ENCODE peak calls at places on chromosomes 13 and 19, in four cellular contexts. L is fibroblast of lung, X is caudate nucleus, R is left ventricle myocardium inferior. S is an unnamed sample.

GRCh38 chr19:17565611-17566010 is 10.2 kb downstream of the COLGALT1 start:
- DNase-seq in L (no peak), X (no peak), R (no peak), S (no peak)

GRCh38 chr19:57559008-57559403 is 657 bp downstream of the ZNF550 start:
- DNase-seq in L (no peak), X (peak; percentile 17), R (peak; percentile 18), S (no peak)

GRCh38 chr19:49805822-49806612 is 7.1 kb downstream of the FUZ start:
- DNase-seq in L (no peak), X (no peak), R (no peak), S (no peak)

GRCh38 chr19:41702208-41702651 is 6.2 kb upstream of the CEACAM5 start:
- DNase-seq in L (no peak), X (no peak), R (no peak), S (no peak)

GRCh38 chr13:83881917-83882625 is at the start of gene SLITRK1:
- DNase-seq in L (peak; percentile 53), X (peak; percentile 71), R (no peak), S (no peak)

GRCh38 chr13:93158565-93158964 is 68.0 kb upstream of the GPC6 start:
- DNase-seq in L (no peak), X (no peak), R (no peak), S (no peak)

GRCh38 chr13:29523199-29523931 is 72.1 kb downstream of the SLC7A1 start:
- DNase-seq in L (peak; percentile 15), X (no peak), R (peak; percentile 45), S (no peak)

GRCh38 chr19:5319516-5319915 is 21.1 kb downstream of the PTPRS start:
- DNase-seq in L (no peak), X (no peak), R (no peak), S (no peak)

GRCh38 chr13:106418556-106418955 is 116.9 kb downstream of the EFNB2 start:
- DNase-seq in L (peak; percentile 71), X (no peak), R (no peak), S (no peak)

GRCh38 chr13:71811344-71811743 is 55.7 kb downstream of the DACH1 start:
- DNase-seq in L (no peak), X (no peak), R (no peak), S (no peak)

GRCh38 chr19:11377756-11378155 is 3.3 kb downstream of the SWSAP1 start:
- DNase-seq in L (no peak), X (no peak), R (no peak), S (no peak)

GRCh38 chr19:55238030-55238429 is 9.5 kb upstream of the TMEM86B start:
- DNase-seq in L (no peak), X (no peak), R (no peak), S (no peak)

GRCh38 chr19:39941615-39942507 is 7.4 kb upstream of the FCGBP start:
- DNase-seq in L (no peak), X (no peak), R (no peak), S (no peak)

GRCh38 chr19:41990615-41991014 is 3.4 kb downstream of the ATP1A3 start:
- DNase-seq in L (no peak), X (no peak), R (no peak), S (no peak)

GRCh38 chr19:7940841-7941240 is 2.6 kb downstream of the TIMM44 start:
- DNase-seq in L (no peak), X (no peak), R (no peak), S (no peak)

GRCh38 chr13:87089391-87089790 is 581.8 kb upstream of the SLITRK5 start:
- DNase-seq in L (peak; percentile 75), X (no peak), R (no peak), S (no peak)

GRCh38 chr13:99671746-99672145 is 170.5 kb downstream of the TM9SF2 start:
- DNase-seq in L (no peak), X (no peak), R (no peak), S (no peak)

GRCh38 chr19:13615890-13616289 is 109.6 kb upstream of the CACNA1A start:
- DNase-seq in L (no peak), X (no peak), R (no peak), S (no peak)

GRCh38 chr19:38376576-38376975 is 2.2 kb downstream of the PSMD8 start:
- DNase-seq in L (no peak), X (no peak), R (no peak), S (no peak)
- H3K27ac ChIP-seq in L (no peak overlapping the region), X (no peak overlapping the region), R (peak overlapping the region; percentile 93), S (no peak overlapping the region)

GRCh38 chr19:1418951-1419735 is 11.8 kb downstream of the DAZAP1 start:
- DNase-seq in L (no peak), X (no peak), R (no peak), S (no peak)
- H3K27ac ChIP-seq in L (no peak overlapping the region), X (peak overlapping the region; percentile 73), R (peak overlapping the region; percentile 71), S (no peak overlapping the region)

DNA sequence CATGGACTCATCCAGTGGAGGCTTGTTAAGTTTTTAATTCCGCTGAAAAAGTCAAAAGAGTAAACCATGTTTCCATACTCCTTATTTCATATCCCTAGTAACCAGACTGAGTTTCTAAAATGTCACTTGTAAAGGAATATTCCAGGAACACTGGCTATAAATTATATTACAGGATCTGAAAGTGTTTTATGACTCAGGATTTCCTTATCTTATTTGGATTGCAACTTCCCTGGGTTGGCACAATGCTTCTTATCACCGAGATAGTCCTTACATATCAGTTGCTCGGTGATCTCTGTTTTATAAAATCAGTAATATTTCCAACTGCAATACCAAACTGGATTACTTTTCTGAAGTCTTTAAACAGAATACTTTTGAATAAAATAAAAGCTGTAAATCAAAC is 180.3 kb upstream of the TSC22D1 start:
- DNase-seq in L (no peak), X (no peak), R (no peak), S (no peak)
- H3K27ac ChIP-seq in L (no peak overlapping the region), X (peak overlapping the region; percentile 42), R (peak overlapping the region; percentile 6), S (peak overlapping the region; percentile 54)

DNA sequence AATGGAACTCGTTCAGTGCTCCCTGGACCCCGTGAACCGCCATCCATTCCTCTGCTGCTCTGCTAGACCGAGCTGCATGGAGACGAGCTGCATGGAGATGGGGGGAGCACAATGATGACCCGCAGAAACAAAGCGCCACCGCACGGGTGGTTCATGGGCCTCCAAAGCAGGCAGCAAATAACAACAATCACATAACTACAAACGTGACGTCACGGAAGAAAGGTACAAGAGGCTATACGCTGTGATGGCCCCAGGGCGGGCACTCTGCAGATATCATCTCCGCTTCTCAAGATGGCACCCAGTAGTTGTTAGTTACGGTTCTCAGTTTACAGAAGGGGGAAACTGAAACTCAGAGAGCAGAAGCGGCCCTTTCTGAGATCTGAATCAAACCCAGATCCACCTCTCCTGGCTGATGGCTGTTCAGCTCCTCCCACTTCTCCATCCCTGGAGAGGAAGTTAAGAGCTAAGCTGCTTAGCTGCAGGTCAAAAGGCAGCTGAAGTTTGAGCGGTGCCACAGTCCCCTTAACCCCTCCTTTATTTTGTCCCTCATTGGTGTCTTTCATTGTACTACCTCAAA is 1.7 kb downstream of the ATP13A1 start:
- DNase-seq in L (no peak), X (no peak), R (no peak), S (no peak)
- H3K27ac ChIP-seq in L (no peak overlapping the region), X (no peak overlapping the region), R (no peak overlapping the region), S (no peak overlapping the region)

GRCh38 chr13:114124486-114124885 is 7.9 kb downstream of the RASA3 start:
- DNase-seq in L (no peak), X (no peak), R (no peak), S (no peak)

GRCh38 chr13:114124921-114125320 is 7.5 kb downstream of the RASA3 start:
- DNase-seq in L (peak; percentile 72), X (no peak), R (no peak), S (peak; percentile 45)

GRCh38 chr13:114126789-114127472 is 5.5 kb downstream of the RASA3 start:
- DNase-seq in L (no peak), X (no peak), R (no peak), S (no peak)

GRCh38 chr13:114123876-114124275 is 8.5 kb downstream of the RASA3 start:
- DNase-seq in L (no peak), X (no peak), R (no peak), S (no peak)

DNA sequence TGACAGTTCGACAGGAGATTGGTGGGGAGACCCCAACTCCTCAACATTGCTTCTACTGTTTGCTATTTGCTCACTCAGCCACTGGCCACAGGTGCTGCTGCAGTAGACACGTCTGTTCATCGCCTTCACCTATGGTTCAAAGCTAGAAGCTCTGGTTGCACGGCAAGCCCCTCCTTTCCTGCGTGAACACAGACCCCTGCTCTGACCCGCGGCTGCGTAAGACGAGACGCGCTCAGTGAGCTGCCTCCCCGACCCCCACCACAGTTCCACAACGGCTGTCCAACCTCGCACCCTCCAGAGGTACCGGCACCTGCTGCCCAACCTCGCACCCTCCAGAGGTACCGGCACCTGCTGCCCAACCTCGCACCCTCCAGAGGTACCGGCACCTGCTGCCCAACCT is 6.8 kb downstream of the RASA3 start:
- DNase-seq in L (no peak), X (no peak), R (no peak), S (no peak)
- H3K27ac ChIP-seq in L (no peak overlapping the region), X (no peak overlapping the region), R (no peak overlapping the region), S (no peak overlapping the region)

S was measured in epithelial cell of prostate.